ENCODE peak calls at places on chromosomes 2 and 18, in five cellular contexts. V is kidney, E is IMR-90, N is bronchial epithelial cell, R is transverse colon. Y is an unnamed sample.

GRCh38 chr2:201644001-201644400 is 698 bp upstream of the TMEM237 start:
- DNase-seq in V (no peak), E (peak; percentile 26), N (peak; percentile 50), R (no peak), Y (no peak)

GRCh38 chr18:39434223-39434622 is 1868.6 kb upstream of the CELF4 start:
- DNase-seq in V (no peak), E (no peak), N (no peak), R (no peak), Y (no peak)

GRCh38 chr2:234887277-234887676 is 64.5 kb upstream of the SH3BP4 start:
- DNase-seq in V (no peak), E (no peak), N (no peak), R (no peak), Y (no peak)

GRCh38 chr2:241102239-241102803 is at the start of gene MTERF4:
- DNase-seq in V (peak; percentile 96), E (peak; percentile 76), N (peak; percentile 66), R (peak; percentile 92), Y (peak; percentile 94)

GRCh38 chr18:45775241-45775676 is 50.2 kb upstream of the SIGLEC15 start:
- DNase-seq in V (peak; percentile 87), E (peak; percentile 63), N (peak; percentile 66), R (peak; percentile 61), Y (peak; percentile 35)

GRCh38 chr2:158726906-158727592 is 68.1 kb upstream of the DAPL1 start:
- DNase-seq in V (peak; percentile 52), E (no peak), N (no peak), R (no peak), Y (no peak)

GRCh38 chr2:207993141-207993763 is 32.1 kb downstream of the PLEKHM3 start:
- DNase-seq in V (no peak), E (peak; percentile 77), N (peak; percentile 77), R (no peak), Y (peak; percentile 21)

GRCh38 chr2:14751581-14751980 is 119.1 kb downstream of the LRATD1 start:
- DNase-seq in V (no peak), E (no peak), N (peak; percentile 58), R (no peak), Y (no peak)

GRCh38 chr2:101111917-101112771 is 39.0 kb downstream of the TBC1D8 start:
- DNase-seq in V (no peak), E (peak; percentile 50), N (no peak), R (no peak), Y (no peak)

GRCh38 chr18:67305466-67305865 is 211.1 kb downstream of the DSEL start:
- DNase-seq in V (no peak), E (no peak), N (no peak), R (no peak), Y (no peak)

GRCh38 chr2:146853741-146854444 is 990.9 kb upstream of the ACVR2A start:
- DNase-seq in V (no peak), E (peak; percentile 12), N (peak; percentile 43), R (no peak), Y (no peak)

GRCh38 chr2:53460347-53460746 is 307.3 kb upstream of the CHAC2 start:
- DNase-seq in V (no peak), E (no peak), N (peak; percentile 59), R (peak; percentile 70), Y (no peak)

GRCh38 chr2:72920317-72921087 is 3.2 kb downstream of the EMX1 start:
- DNase-seq in V (no peak), E (peak; percentile 30), N (no peak), R (no peak), Y (peak; percentile 61)

GRCh38 chr2:239259603-239260298 is 141.1 kb downstream of the HDAC4 start:
- DNase-seq in V (no peak), E (no peak), N (no peak), R (peak; percentile 12), Y (peak; percentile 69)

GRCh38 chr2:119491776-119492525 is 32.3 kb downstream of the SCTR start:
- DNase-seq in V (no peak), E (peak; percentile 71), N (peak; percentile 93), R (peak; percentile 44), Y (no peak)

GRCh38 chr2:37819228-37819627 is 105.9 kb upstream of the RMDN2 start:
- DNase-seq in V (no peak), E (peak; percentile 97), N (no peak), R (no peak), Y (no peak)

GRCh38 chr2:222142027-222142426 is 156.8 kb downstream of the PAX3 start:
- DNase-seq in V (no peak), E (no peak), N (peak; percentile 99), R (no peak), Y (no peak)

GRCh38 chr18:34738173-34738894 is 28.2 kb downstream of the DTNA start:
- DNase-seq in V (no peak), E (no peak), N (peak; percentile 77), R (no peak), Y (no peak)

GRCh38 chr2:105754011-105754410 is 9.3 kb downstream of the NCK2 start:
- DNase-seq in V (no peak), E (no peak), N (no peak), R (no peak), Y (peak; percentile 71)

GRCh38 chr2:1496394-1496821 is 83.1 kb downstream of the TPO start:
- DNase-seq in V (peak; percentile 39), E (no peak), N (no peak), R (no peak), Y (no peak)

GRCh38 chr2:70619167-70619566 is 65.5 kb upstream of the TGFA start:
- DNase-seq in V (no peak), E (no peak), N (no peak), R (no peak), Y (no peak)

GRCh38 chr2:179751184-179751809 is 110.1 kb downstream of the ZNF385B start:
- DNase-seq in V (no peak), E (peak; percentile 47), N (peak; percentile 44), R (no peak), Y (peak; percentile 10)

GRCh38 chr18:28183418-28184078 is 6.6 kb upstream of the CDH2 start:
- DNase-seq in V (no peak), E (peak; percentile 46), N (peak; percentile 12), R (no peak), Y (no peak)

DNA sequence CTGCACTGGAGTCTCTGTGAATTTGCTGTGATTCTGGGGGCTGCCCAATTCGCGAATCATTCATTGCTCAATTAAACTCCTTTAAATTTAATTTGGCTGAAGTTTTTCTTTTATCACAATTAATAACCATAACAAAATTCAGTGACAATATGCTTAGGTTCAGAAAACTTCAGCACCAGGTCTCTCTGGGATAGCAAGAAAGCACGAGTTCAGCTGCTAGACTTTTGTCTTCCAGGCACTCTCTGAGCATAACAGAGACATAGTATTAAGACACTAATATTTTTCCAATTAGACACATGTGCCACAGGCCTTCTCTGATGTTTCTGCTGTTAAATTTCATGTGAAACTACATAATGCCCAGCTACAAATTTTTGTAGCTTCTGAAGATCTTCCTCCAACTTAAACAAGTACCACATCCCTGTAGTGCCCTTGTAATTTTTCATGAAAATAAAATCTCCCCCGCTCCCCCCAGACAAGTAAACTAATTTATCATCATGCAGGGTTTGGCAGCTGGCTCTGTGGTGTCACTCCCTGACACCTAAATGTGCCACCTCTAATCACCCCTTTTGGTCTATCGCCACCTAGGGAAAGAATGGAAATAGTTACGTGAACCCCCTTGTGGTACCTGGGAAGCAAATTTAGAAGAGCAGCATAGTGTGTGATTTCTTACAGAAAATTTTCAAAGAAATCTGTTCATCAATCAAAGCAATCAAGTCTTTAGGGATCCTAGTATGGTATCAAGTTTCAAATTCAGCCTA is 94.1 kb downstream of the CSRNP3 start:
- DNase-seq in V (no peak), E (no peak), N (no peak), R (no peak), Y (peak; percentile 12)
- TF ChIP-seq CTCF in V (no peak), E (no peak), N (peak; percentile 9), R (no peak), Y (peak; percentile 12)

GRCh38 chr2:110149330-110150220 is 34.0 kb upstream of the MALL start:
- DNase-seq in V (no peak), E (peak; percentile 94), N (peak; percentile 94), R (no peak), Y (no peak)

GRCh38 chr2:110157153-110157793 is 41.7 kb upstream of the MALL start:
- DNase-seq in V (no peak), E (peak; percentile 77), N (peak; percentile 74), R (peak; percentile 27), Y (peak; percentile 54)

GRCh38 chr2:110152943-110153342 is 37.3 kb upstream of the MALL start:
- DNase-seq in V (no peak), E (no peak), N (no peak), R (no peak), Y (no peak)

DNA sequence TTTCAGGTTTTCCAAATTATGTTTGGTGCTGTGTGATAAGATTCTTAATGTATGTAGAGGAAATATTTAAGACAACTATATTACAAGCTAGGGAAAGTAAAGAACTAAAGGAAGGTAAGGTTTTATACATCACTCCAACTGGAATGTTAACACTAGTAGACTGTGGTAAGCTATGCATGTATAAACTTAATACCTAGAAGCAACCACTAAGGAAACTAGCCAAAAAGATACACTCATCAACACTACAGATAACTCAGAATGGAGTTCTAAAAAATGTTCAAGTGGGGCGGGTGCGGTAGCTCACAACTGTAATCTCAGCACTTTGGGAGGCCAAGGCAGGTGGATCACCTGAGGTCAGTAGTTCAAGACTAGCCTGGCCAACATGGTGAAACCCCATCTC is 37.8 kb upstream of the MALL start:
- DNase-seq in V (no peak), E (peak; percentile 47), N (peak; percentile 72), R (no peak), Y (no peak)
- H3K4me3 ChIP-seq in V (no peak overlapping the region), E (no peak overlapping the region), N (no peak overlapping the region), R (no peak overlapping the region), Y (no peak overlapping the region)

DNA sequence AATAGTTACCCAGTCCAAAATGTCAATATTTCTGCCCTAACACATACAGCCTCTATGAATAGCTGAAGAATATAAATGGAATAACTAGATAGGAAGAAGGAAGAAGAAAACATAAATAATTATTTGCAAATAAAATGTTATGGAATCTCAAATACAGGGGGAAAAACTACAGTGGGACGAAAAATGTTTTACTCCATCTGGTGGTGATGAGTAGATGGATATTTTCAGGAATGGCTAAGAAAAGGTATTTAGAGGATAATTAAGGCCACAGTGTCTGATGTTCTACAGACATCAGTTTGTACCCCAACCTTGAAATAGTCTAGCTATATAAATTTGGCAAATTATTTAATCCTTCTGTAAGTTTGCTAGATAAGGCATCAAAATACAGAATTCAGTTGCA is 178.1 kb upstream of the FSHR start:
- DNase-seq in V (no peak), E (no peak), N (no peak), R (no peak), Y (no peak)
- TF ChIP-seq CTCF in V (no peak), E (peak; percentile 20), N (no peak), R (no peak), Y (no peak)

DNA sequence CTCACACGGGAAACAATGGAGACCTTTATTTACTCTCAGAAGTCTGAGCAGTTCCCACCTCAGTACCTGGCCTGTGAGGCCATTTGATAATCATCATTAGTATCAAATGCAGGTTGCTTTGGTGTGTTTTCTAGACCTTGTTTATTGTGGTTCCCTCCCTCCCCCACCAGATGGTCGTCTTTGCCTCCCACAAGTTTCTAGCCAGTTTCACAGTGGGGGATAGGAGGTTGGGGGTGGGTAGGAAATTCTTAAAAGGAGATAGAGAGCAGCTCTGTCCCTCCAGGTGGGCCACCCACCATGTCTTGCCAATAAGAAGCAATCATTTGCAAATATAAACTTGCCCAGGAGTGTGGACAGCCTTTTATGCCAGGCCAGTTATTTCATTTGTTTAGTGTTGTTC is 31.3 kb downstream of the SETBP1 start:
- DNase-seq in V (no peak), E (no peak), N (no peak), R (no peak), Y (peak; percentile 36)
- H3K4me3 ChIP-seq in V (no peak overlapping the region), E (no peak overlapping the region), N (no peak overlapping the region), R (no peak overlapping the region), Y (no peak overlapping the region)

GRCh38 chr2:194545978-194546377 is 1111.0 kb upstream of the SLC39A10 start:
- DNase-seq in V (no peak), E (no peak), N (peak; percentile 14), R (no peak), Y (no peak)
- TF ChIP-seq CTCF in V (no peak), E (peak; percentile 10), N (peak; percentile 5), R (no peak), Y (no peak)

GRCh38 chr2:99480390-99480789 is 9.4 kb downstream of the REV1 start:
- DNase-seq in V (no peak), E (peak; percentile 23), N (peak; percentile 89), R (no peak), Y (no peak)
- H3K4me3 ChIP-seq in V (no peak overlapping the region), E (no peak overlapping the region), N (no peak overlapping the region), R (no peak overlapping the region), Y (no peak overlapping the region)